ENCODE peak calls at places on chromosomes 2 and 18, in seven cellular contexts. P, E, I, M, F, R and T are unnamed samples.

GRCh38 chr2:241390301-241391206 is 34.5 kb downstream of the FARP2 start:
- DNase-seq in R (no peak), F (no peak), I (no peak), M (no peak), P (no peak), E (no peak), T (no peak)

GRCh38 chr2:232299927-232300674 is 78.5 kb upstream of the ALPP start:
- DNase-seq in I (no peak), M (no peak), P (no peak), R (no peak), E (no peak), F (no peak), T (no peak)

GRCh38 chr2:24559714-24560113 is 68.7 kb downstream of the NCOA1 start:
- DNase-seq in R (no peak), M (no peak), F (no peak), I (no peak), P (no peak), E (no peak), T (peak; percentile 30)

GRCh38 chr2:110149330-110150220 is 34.0 kb upstream of the MALL start:
- DNase-seq in R (peak; percentile 2), F (no peak), I (no peak), P (peak; percentile 85), M (no peak), E (no peak), T (no peak)

GRCh38 chr2:160379399-160379798 is 114.2 kb downstream of the RBMS1 start:
- DNase-seq in M (no peak), I (no peak), R (no peak), P (no peak), E (no peak), F (no peak), T (no peak)

GRCh38 chr2:36359006-36359580 is 3.5 kb downstream of the CRIM1 start:
- DNase-seq in I (no peak), P (no peak), F (no peak), E (no peak), R (no peak), M (peak; percentile 22), T (no peak)

GRCh38 chr18:77495079-77495478 is 245.4 kb downstream of the GALR1 start:
- DNase-seq in P (no peak), E (no peak), R (no peak), F (no peak), M (no peak), I (no peak), T (no peak)

GRCh38 chr2:55103039-55103438 is 52.8 kb upstream of the RTN4 start:
- DNase-seq in R (no peak), M (no peak), F (peak; percentile 24), E (no peak), I (no peak), P (no peak), T (no peak)

GRCh38 chr2:25032094-25032493 is 9.8 kb upstream of the EFR3B start:
- DNase-seq in E (no peak), R (no peak), I (no peak), M (no peak), P (no peak), F (no peak), T (no peak)

GRCh38 chr2:186422226-186422625 is 63.8 kb upstream of the ZC3H15 start:
- DNase-seq in E (no peak), R (no peak), M (no peak), P (no peak), F (no peak), I (no peak), T (no peak)

GRCh38 chr2:100924520-100925451 is 77.3 kb upstream of the RPL31 start:
- DNase-seq in R (peak; percentile 26), F (no peak), I (no peak), M (no peak), E (peak; percentile 37), P (no peak), T (no peak)

GRCh38 chr2:169005994-169006393 is 25.1 kb downstream of the ABCB11 start:
- DNase-seq in P (no peak), R (no peak), E (no peak), F (no peak), I (no peak), M (no peak), T (no peak)

GRCh38 chr2:52976132-52976949 is 791.3 kb upstream of the CHAC2 start:
- DNase-seq in R (no peak), E (no peak), F (no peak), I (peak; percentile 53), M (no peak), P (peak; percentile 36), T (peak; percentile 44)

GRCh38 chr2:218003994-218004419 is 1.2 kb upstream of the TNS1 start:
- DNase-seq in R (no peak), F (no peak), P (no peak), I (no peak), E (no peak), M (peak; percentile 51), T (no peak)

GRCh38 chr2:128499367-128500135 is 180.9 kb upstream of the HS6ST1 start:
- DNase-seq in E (no peak), P (no peak), F (no peak), I (peak; percentile 26), R (no peak), M (no peak), T (no peak)

GRCh38 chr18:50377061-50377798 is 2.4 kb downstream of the SKA1 start:
- DNase-seq in P (no peak), M (no peak), I (no peak), F (no peak), R (no peak), E (no peak), T (no peak)

GRCh38 chr18:32922951-32923430 is 150.2 kb upstream of the KLHL14 start:
- DNase-seq in M (no peak), P (no peak), E (no peak), F (no peak), R (no peak), I (no peak), T (no peak)

GRCh38 chr2:24315669-24316068 is 44.7 kb downstream of the ITSN2 start:
- DNase-seq in F (no peak), E (peak; percentile 70), P (no peak), R (no peak), M (no peak), I (no peak), T (no peak)

GRCh38 chr2:145277922-145278321 is 758.0 kb upstream of the ZEB2 start:
- DNase-seq in E (no peak), F (no peak), M (no peak), I (no peak), P (no peak), R (no peak), T (no peak)

GRCh38 chr2:40034198-40034597 is 255.1 kb upstream of the THUMPD2 start:
- DNase-seq in M (no peak), I (no peak), R (no peak), F (no peak), E (no peak), P (no peak), T (no peak)

GRCh38 chr18:79496237-79496977 is 100.7 kb downstream of the NFATC1 start:
- DNase-seq in E (no peak), M (no peak), F (no peak), P (no peak), I (no peak), R (no peak), T (no peak)
- TF ChIP-seq JUND in E (no peak), M (no peak), F (no peak), P (no peak), I (no peak), R (no peak), T (no peak)

DNA sequence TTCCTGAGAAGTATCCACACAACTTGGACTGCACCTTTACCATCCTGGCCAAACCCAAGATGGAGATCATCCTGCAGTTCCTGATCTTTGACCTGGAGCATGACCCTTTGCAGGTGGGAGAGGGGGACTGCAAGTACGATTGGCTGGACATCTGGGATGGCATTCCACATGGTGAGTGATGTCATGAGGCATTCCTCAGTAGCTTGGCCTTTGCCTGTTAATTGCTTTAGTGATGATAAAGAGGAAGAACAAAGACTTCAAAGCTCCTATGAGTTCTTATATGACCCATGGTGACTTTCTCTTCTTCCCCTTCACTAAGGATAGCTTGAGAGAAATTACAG is 40.2 kb downstream of the NRP2 start:
- DNase-seq in M (no peak), F (no peak), I (no peak), R (no peak), E (no peak), P (no peak), T (no peak)
- TF ChIP-seq JUND in M (no peak), F (no peak), I (no peak), R (no peak), E (no peak), P (no peak), T (no peak)

GRCh38 chr2:46850742-46851141 is 64.9 kb downstream of the MCFD2 start:
- DNase-seq in F (no peak), I (no peak), P (no peak), E (no peak), R (no peak), M (no peak), T (no peak)
- TF ChIP-seq JUND in F (no peak), I (no peak), P (peak; percentile 59), E (no peak), R (no peak), M (peak; percentile 80), T (no peak)

GRCh38 chr2:237033536-237034060 is 52.1 kb upstream of the COPS8 start:
- DNase-seq in F (no peak), R (no peak), P (no peak), I (no peak), E (no peak), M (no peak), T (no peak)

GRCh38 chr2:237035781-237036352 is 49.8 kb upstream of the COPS8 start:
- DNase-seq in F (no peak), M (no peak), E (no peak), I (no peak), R (no peak), P (no peak), T (no peak)

GRCh38 chr2:237041231-237041630 is 44.5 kb upstream of the COPS8 start:
- DNase-seq in I (no peak), P (no peak), E (no peak), R (peak; percentile 32), M (no peak), F (no peak), T (no peak)

GRCh38 chr2:237042101-237042500 is 43.6 kb upstream of the COPS8 start:
- DNase-seq in F (no peak), R (no peak), M (no peak), P (no peak), E (no peak), I (no peak), T (no peak)

DNA sequence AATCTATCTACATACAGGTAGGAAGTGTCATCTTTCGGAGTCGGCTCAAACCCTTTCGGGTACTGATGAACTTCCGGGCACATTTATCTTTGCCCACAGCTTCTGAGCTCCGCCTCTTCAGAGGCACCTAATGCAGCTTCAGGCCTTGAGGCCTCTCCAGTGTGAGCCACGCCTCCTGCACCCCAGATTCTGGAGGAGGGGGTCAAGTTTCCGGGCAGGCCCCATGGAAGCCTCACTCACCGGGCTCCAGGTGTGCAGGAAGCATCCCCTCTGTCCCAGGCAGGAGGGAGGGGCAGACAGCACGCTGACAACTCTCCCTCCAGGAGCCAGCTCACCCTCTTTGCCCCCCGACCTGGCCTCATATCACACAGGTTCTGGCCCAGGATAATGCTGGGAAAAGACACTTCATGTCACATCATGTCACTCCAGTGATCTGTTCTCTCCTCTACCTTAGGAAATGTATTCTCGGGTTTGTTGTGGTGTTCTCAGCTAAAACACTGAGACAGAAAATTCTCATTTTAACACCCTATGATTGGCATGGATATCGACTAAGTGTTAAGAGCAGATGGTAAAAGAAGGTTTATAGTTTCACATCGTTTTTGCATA is 46.3 kb upstream of the COPS8 start:
- DNase-seq in R (no peak), E (no peak), I (no peak), M (no peak), F (no peak), P (no peak), T (no peak)
- TF ChIP-seq JUND in R (no peak), E (no peak), I (no peak), M (no peak), F (no peak), P (no peak), T (no peak)